ENCODE peak calls at places on chromosomes 2 and 18, in four cellular contexts. I is coronary artery, M is HL-60, F is right lobe of liver. P is an unnamed sample.

GRCh38 chr2:233706720-233707119 is 6.0 kb upstream of the UGT1A5 start:
- DNase-seq in I (no peak), F (no peak), M (no peak), P (no peak)

GRCh38 chr2:239832995-239833727 is 192.0 kb downstream of the NDUFA10 start:
- DNase-seq in I (peak; percentile 63), F (no peak), M (no peak), P (peak; percentile 36)

GRCh38 chr2:215360596-215360995 is 48.7 kb downstream of the ATIC start:
- DNase-seq in I (no peak), F (no peak), M (no peak), P (no peak)

GRCh38 chr2:110667061-110667460 is 10.8 kb downstream of the BUB1 start:
- DNase-seq in M (no peak), I (no peak), F (no peak), P (no peak)

GRCh38 chr2:228048838-228049490 is 132.5 kb downstream of the SPHKAP start:
- DNase-seq in I (no peak), F (no peak), M (peak; percentile 3), P (no peak)

GRCh38 chr2:175766880-175767279 is 235.2 kb downstream of the LNPK start:
- DNase-seq in I (no peak), M (no peak), F (no peak), P (no peak)

GRCh38 chr2:121171625-121172119 is 113.3 kb downstream of the TFCP2L1 start:
- DNase-seq in M (no peak), I (peak; percentile 19), F (no peak), P (no peak)

GRCh38 chr2:100303744-100304143 is 18.6 kb downstream of the LONRF2 start:
- DNase-seq in M (no peak), F (no peak), I (no peak), P (no peak)

GRCh38 chr2:23553561-23553960 is 168.6 kb downstream of the KLHL29 start:
- DNase-seq in I (no peak), F (no peak), M (no peak), P (no peak)

GRCh38 chr2:134498654-134499053 is 220.1 kb downstream of the TMEM163 start:
- DNase-seq in M (no peak), I (no peak), F (no peak), P (no peak)

GRCh38 chr2:47034973-47035609 is 119.5 kb upstream of the MCFD2 start:
- DNase-seq in I (no peak), M (peak; percentile 68), F (peak; percentile 73), P (peak; percentile 94)

GRCh38 chr2:42342061-42342794 is 18.8 kb downstream of the COX7A2L start:
- DNase-seq in M (no peak), I (no peak), F (peak; percentile 73), P (no peak)

GRCh38 chr18:31610841-31611240 is 19.2 kb downstream of the TTR start:
- DNase-seq in F (no peak), M (no peak), I (no peak), P (no peak)

GRCh38 chr2:175001546-175001945 is 3.6 kb downstream of the CHN1 start:
- DNase-seq in F (no peak), M (no peak), I (no peak), P (no peak)

GRCh38 chr2:39059366-39059952 is 61.4 kb downstream of the SOS1 start:
- DNase-seq in F (no peak), I (no peak), M (peak; percentile 13), P (no peak)

GRCh38 chr2:230914886-230915285 is 10.2 kb downstream of the GPR55 start:
- DNase-seq in F (peak; percentile 27), I (no peak), M (no peak), P (no peak)

GRCh38 chr2:150475479-150476212 is 11.8 kb downstream of the RND3 start:
- DNase-seq in M (no peak), I (no peak), F (no peak), P (no peak)

GRCh38 chr2:11758187-11758586 is 11.8 kb downstream of the LPIN1 start:
- DNase-seq in F (no peak), M (no peak), I (no peak), P (no peak)

GRCh38 chr2:127516031-127516430 is 10.3 kb downstream of the IWS1 start:
- DNase-seq in M (no peak), I (peak; percentile 90), F (no peak), P (no peak)

GRCh38 chr2:100741880-100742814 is 77.8 kb upstream of the NPAS2 start:
- DNase-seq in I (no peak), M (no peak), F (no peak), P (no peak)

GRCh38 chr2:79511320-79511951 is 1.4 kb upstream of the CTNNA2 start:
- DNase-seq in I (no peak), F (no peak), M (peak; percentile 12), P (no peak)

GRCh38 chr18:58335223-58335622 is 291.2 kb downstream of the NEDD4L start:
- DNase-seq in I (no peak), M (no peak), F (no peak), P (no peak)

GRCh38 chr18:58337285-58337684 is 291.6 kb downstream of the ALPK2 start:
- DNase-seq in M (no peak), I (no peak), F (no peak), P (no peak)

GRCh38 chr18:58336605-58337004 is 292.3 kb downstream of the ALPK2 start:
- DNase-seq in M (no peak), F (no peak), I (no peak), P (no peak)

GRCh38 chr18:58334061-58334460 is 290.0 kb downstream of the NEDD4L start:
- DNase-seq in M (no peak), I (no peak), F (no peak), P (no peak)

GRCh38 chr18:58335821-58336220 is 291.8 kb downstream of the NEDD4L start:
- DNase-seq in I (no peak), M (no peak), F (no peak), P (no peak)
- TF ChIP-seq CTCF in I (no peak), M (no peak), F (no peak), P (no peak)

GRCh38 chr2:73779472-73780241 is at the start of gene DUSP11:
- DNase-seq in F (peak; percentile 96), I (peak; percentile 94), M (peak; percentile 84), P (peak; percentile 94)

GRCh38 chr2:73776381-73776780 is 3.5 kb downstream of the DUSP11 start:
- DNase-seq in F (no peak), M (no peak), I (no peak), P (no peak)

GRCh38 chr2:73776869-73777519 is 2.9 kb downstream of the DUSP11 start:
- DNase-seq in M (no peak), F (no peak), I (no peak), P (no peak)

DNA sequence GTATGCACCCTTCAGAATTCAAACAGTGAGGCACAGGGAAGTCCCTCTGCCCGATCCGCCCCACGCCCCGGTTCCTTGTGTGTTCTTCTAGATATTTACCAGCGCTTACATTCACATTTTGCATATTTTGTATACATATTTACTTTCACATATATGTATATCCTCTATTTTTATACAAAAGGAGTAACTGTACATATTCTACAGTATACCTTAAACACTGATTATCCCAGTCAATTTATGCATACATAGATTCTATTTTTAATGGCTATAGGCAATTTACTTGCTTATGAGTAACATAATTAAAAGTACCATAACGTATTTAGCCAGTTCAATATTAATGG is 309 bp upstream of the DUSP11 start:
- DNase-seq in I (no peak), M (no peak), F (no peak), P (no peak)
- TF ChIP-seq CTCF in I (peak; percentile 10), M (no peak), F (no peak), P (peak; percentile 52)

GRCh38 chr2:69644506-69644979 is 1.0 kb upstream of the AAK1 start:
- DNase-seq in F (no peak), I (no peak), M (no peak), P (no peak)

GRCh38 chr2:69641887-69642708 is 1.4 kb downstream of the AAK1 start:
- DNase-seq in I (no peak), F (no peak), M (no peak), P (no peak)

GRCh38 chr2:69645026-69645425 is 1.5 kb upstream of the AAK1 start:
- DNase-seq in I (no peak), F (no peak), M (no peak), P (no peak)

GRCh38 chr2:69643602-69644505 is at the start of gene AAK1:
- DNase-seq in F (peak; percentile 95), I (peak; percentile 92), M (peak; percentile 82), P (peak; percentile 81)

DNA sequence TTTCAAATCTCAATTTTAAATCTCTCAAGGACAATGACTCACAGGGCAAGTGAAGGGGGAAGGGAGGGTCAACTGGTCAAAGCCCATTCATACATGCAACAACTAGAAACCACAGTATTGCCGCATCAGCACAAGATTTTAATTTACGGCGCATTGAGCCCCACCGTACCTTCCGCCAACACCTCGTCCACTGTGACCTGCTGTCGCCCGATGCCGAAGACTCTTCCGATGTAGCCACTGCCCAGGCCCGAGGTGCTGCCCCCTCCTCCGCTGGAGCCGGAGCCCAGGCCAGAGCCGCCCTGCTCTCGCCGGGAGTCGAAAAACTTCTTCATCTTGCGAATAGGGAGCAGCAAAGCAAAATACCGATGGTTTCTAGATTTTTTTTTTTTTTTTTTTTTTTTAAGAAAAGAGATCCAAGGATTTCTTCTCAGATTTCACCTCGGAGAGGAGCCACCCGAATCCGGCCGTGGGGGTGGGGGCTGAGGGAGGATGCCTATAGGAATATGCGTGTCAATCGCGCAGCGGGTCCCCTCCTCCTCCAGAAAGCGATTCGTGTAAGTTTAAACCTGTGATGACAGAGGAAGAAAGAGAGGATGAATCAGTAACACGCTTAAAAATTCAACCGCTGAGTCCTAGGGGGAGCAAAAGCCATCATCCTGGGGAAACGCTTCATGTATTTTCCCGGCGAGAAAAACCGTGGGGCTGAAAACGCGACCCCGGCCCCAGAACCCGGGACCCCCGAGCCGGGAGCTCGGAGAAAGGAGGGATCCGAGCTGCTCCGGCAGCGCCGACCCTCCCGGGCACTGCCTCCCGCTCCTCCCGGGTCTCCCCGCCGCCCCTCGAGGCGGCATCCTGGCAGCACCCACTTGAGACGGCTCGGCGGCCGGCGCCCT is 584 bp downstream of the AAK1 start:
- DNase-seq in I (no peak), M (no peak), F (peak; percentile 66), P (peak; percentile 77)
- TF ChIP-seq CTCF in I (no peak), M (no peak), F (no peak), P (no peak)

GRCh38 chr18:26090130-26091046 is at the start of gene SS18:
- DNase-seq in F (peak; percentile 96), I (peak; percentile 96), M (peak; percentile 71), P (peak; percentile 84)
- TF ChIP-seq CTCF in F (no peak), I (no peak), M (no peak), P (no peak)

GRCh38 chr2:207767461-207768167 is 2.1 kb downstream of the FZD5 start:
- DNase-seq in F (peak; percentile 82), M (no peak), I (peak; percentile 75), P (no peak)
- TF ChIP-seq CTCF in F (peak; percentile 46), M (no peak), I (no peak), P (peak; percentile 28)

DNA sequence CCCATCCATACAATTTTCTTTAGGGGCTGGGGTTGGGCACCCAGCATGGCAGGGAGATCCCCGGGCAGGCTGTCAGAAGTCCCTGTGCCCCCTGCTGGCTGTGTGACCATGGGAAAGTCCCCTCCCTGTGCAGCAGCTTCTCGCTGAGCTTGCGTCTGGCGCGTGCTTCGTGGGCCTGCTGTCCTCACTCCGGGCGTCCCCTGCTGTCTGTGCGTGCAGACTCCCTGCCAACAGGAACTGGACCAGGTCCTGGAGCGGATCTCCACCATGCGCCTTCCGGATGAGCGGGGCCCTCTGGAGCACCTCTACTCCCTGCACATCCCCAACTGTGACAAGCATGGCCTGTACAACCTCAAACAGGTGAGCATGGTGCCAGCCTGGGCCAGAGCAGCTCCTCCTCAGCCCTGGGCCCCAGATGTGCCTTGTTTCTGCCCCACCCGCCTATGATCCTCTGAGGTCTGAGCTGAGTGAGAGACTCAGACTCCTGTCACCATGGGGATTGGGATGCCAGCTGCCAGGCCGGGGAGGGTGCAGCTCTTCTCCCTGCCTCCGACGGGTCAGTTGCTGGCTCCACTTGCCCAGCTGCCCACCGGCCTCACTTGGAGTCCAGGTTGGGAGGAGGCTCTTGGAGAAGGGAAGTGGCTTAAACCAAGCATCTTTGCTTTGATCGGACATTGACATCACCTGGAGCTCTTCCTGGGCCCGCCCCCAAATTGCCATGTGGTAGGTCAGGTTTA is 28.6 kb downstream of the IGFBP2 start:
- DNase-seq in M (no peak), I (no peak), F (no peak), P (no peak)
- TF ChIP-seq CTCF in M (no peak), I (no peak), F (peak; percentile 23), P (no peak)

P was measured in CD14-positive monocyte.